ENCODE peak calls at places on chromosome 16, in nine cellular contexts. Y, Q, G, Z, C, R, J, T and V are unnamed samples. For H3K4me1, the result is how much of the 10 kb centered on the place peaks cover.

GRCh38 chr16:64687089-64687488 is 434.8 kb downstream of the CDH11 start:
- DNase-seq in Y (no peak), G (no peak), T (no peak), R (no peak), C (no peak), J (no peak), Q (no peak), Z (no peak), V (no peak)

GRCh38 chr16:88905563-88905962 is 39.1 kb upstream of the PABPN1L start:
- DNase-seq in Q (no peak), J (no peak), Y (no peak), R (peak), Z (no peak), C (no peak), G (peak), T (no peak), V (peak)

GRCh38 chr16:58665200-58665599 is 19.4 kb downstream of the SLC38A7 start:
- DNase-seq in C (no peak), T (no peak), Z (no peak), Q (no peak), R (no peak), J (no peak), G (no peak), Y (no peak), V (no peak)

GRCh38 chr16:58418601-58419000 is 26.3 kb downstream of the GINS3 start:
- DNase-seq in Q (peak), C (no peak), Z (no peak), Y (no peak), G (no peak), J (peak), R (no peak), T (no peak), V (peak)

GRCh38 chr16:30351586-30352419 is 3.3 kb downstream of the CD2BP2 start:
- DNase-seq in C (no peak), Z (no peak), Q (peak), R (no peak), J (peak), Y (peak), G (no peak), T (peak), V (no peak)

GRCh38 chr16:70679653-70680494 is 6.0 kb downstream of the MTSS2 start:
- DNase-seq in Q (peak), T (no peak), Y (no peak), G (peak), Z (no peak), R (peak), J (no peak), C (no peak), V (no peak)

GRCh38 chr16:80250376-80250775 is 290.4 kb upstream of the DYNLRB2 start:
- DNase-seq in Y (no peak), T (no peak), Q (no peak), J (no peak), R (no peak), G (no peak), Z (no peak), C (no peak), V (no peak)

GRCh38 chr16:9077001-9077809 is 14.2 kb upstream of the HAPSTR1 start:
- DNase-seq in R (no peak), T (no peak), J (no peak), Q (no peak), C (no peak), G (no peak), Y (no peak), Z (no peak), V (no peak)

DNA sequence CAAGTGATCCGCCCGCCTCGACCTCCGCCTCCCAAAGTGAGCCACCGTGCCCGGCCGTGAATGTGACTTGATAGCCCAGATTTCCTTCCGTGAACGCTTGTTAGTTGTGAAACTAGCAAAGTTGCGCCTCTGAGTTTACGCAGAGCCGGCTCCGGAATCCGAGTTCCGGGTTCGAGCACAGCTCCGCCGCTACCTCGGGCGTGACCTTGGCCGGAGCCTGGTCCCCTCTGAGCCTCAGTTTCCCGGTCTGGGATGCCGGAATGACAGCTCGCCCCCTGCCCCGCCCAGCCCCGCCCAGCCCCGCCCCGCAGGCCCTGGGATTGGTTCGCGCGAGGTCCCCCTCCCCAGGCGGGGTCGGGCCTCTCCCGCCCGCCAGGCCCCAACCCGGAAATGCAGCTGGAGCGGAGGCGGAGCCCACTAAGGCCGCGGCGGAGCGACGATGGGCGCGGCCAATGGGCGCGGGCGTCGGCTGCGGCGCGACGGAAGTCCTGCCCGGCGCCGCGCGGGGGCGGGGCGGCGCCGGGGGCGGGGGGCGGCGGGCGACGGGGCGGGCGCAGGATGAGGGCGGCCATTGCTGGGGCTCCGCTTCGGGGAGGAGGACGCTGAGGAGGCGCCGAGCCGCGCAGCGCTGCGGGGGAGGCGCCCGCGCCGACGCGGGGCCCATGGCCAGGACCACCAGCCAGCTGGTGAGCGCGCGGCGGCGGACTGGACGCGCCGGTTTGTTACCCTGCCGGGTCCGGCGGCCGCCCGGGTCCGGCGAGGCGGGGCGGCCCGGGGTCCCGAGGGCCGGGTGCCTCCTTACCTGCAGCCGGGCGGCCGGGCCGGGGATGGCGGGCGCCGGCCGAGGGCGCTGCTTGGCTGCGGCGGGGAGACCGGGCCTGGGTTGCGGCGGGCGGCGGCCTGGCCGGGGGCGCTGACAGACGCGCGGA is at the start of gene PDPK1:
- DNase-seq in C (peak), Z (peak), T (peak), G (peak), Q (peak), J (peak), Y (peak), R (peak), V (peak)
- H3K4me3 ChIP-seq in C (peak), Z (peak), T (peak), G (peak), Q (peak), J (peak), Y (peak), R (peak), V (peak)

DNA sequence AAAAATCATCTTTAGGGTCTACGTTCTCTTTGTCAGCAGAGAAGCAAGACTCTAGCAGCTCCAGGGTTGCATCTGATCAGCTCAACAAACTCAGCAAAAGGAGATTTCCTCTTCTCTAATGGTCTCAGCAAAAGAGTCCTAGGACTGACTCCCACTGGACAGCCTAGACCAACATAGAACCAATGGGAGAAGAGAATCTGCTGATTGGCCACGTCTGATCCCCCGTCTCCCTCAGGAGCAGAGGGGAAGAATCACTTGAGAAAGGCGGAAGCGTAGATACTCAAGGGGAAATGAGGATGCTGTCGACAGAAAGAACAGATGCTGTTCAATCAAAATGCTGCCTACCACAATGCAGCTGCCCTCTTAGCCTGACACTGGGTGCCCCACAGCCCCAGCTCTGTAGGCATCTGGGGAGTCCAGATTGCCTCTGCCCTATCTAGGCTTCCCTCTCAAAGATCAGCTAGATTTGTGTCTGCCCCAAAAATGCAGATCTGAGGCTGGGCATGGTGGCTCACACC is 31.5 kb upstream of the EMP2 start:
- DNase-seq in T (no peak), G (no peak), Z (no peak), J (no peak), C (no peak), Y (no peak), R (no peak), Q (no peak), V (peak)
- H3K4me1 ChIP-seq in T (under half), G (under half), Z (under half), J (under half), C (under half), Y (under half), R (under half), Q (under half), V (under half)

DNA sequence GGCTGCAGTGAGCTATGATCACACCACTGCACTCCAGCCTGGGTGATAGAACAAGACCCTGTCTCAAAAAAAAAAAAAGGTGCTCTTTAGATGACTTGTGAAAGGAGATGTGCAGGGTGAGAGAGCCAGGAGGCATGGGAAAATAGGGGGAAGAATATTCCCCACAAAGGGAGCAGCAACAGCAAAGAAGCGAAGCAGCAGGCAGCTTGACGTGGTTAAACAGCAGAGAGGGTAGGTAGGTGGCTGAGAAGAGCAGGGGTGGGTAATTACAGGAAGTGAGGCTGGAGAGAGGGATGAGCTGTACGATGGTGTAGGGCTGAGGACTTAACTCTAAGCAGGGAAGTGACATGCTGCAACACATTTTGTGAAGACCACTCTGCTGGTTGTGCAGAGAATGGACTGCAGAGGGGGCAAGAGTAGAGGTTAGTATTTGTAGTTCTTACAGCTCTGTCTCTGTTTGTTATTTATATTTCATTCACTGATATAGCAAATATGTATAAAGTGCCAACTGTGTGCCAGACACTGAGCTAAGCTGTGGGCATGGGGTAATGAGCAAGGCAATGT is 1.6 kb downstream of the HEATR3 start:
- DNase-seq in C (peak), T (no peak), Y (no peak), R (no peak), Z (no peak), Q (peak), G (peak), J (peak), V (peak)
- H3K4me3 ChIP-seq in C (no peak), T (peak), Y (peak), R (no peak), Z (no peak), Q (no peak), G (peak), J (no peak), V (no peak)

DNA sequence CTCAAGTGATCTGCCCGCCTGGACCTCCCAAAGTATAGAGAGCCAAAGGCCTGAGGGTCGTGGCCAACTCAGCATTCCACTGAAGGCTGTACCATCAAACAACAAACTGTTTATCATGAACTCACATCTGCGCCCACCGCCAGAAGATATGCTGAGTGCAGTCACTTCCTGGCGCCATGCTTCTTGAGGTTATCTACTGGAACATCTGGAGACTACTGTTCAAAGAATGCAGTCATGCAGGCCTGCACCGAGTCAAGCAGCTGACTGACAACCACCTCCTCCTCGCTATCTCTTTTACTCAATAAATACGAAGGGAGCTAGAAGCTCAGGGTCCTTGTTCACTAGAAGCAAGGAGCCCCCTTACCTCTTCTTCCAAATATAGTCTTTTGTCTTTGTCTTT is 473.9 kb upstream of the EEF2KMT start:
- DNase-seq in Y (no peak), Q (no peak), G (no peak), T (no peak), J (no peak), C (no peak), R (no peak), Z (no peak), V (no peak)
- H3K4me1 ChIP-seq in Y (under half), Q (under half), G (under half), T (under half), J (under half), C (under half), R (under half), Z (under half), V (under half)

GRCh38 chr16:84307209-84307954 is 12.7 kb downstream of the WFDC1 start:
- DNase-seq in Y (no peak), T (no peak), R (no peak), G (no peak), Z (no peak), Q (no peak), C (no peak), J (no peak), V (no peak)
- H3K4me3 ChIP-seq in Y (no peak), T (no peak), R (no peak), G (no peak), Z (no peak), Q (no peak), C (no peak), J (no peak), V (no peak)